ENCODE peak calls at places on chromosomes 12 and 14, in eight cellular contexts. M is activated CD4-positive, alpha-beta T cell treated with anti-CD3 and anti-CD28 coated beads, Interleukin-2, amount 50 U/mL, for 1 hour; F is HT1080; S is iris pigment epithelial cell; K is NCI-H1105 treated with DMSO at 0.1 percent for 48 hours; Y is GM19239; L is endothelial cell; U is HFFc6. H is an unnamed sample.
A peak's percentile ranks its signal among the peaks of the same experiment; 100 is the strongest.

GRCh38 chr12:48822139-48822538 is 3.8 kb downstream of the CACNB3 start:
- DNase-seq in M (no peak), L (no peak), U (no peak), K (no peak), Y (no peak), S (no peak), F (no peak), H (no peak)

GRCh38 chr12:75208851-75209781 is 523 bp downstream of the KCNC2 start:
- DNase-seq in Y (no peak), S (peak; percentile 31), L (peak; percentile 67), M (no peak), U (no peak), F (peak; percentile 33), K (peak; percentile 72), H (no peak)

GRCh38 chr12:6899837-6900519 is 4.6 kb upstream of the LRRC23 start:
- DNase-seq in L (no peak), S (peak; percentile 47), Y (no peak), U (no peak), M (no peak), K (no peak), F (peak; percentile 49), H (peak; percentile 89)

GRCh38 chr14:102055181-102055901 is 31.5 kb downstream of the HSP90AA1 start:
- DNase-seq in L (no peak), F (no peak), S (peak; percentile 87), M (no peak), U (peak; percentile 59), K (no peak), Y (no peak), H (no peak)

GRCh38 chr14:56004807-56005579 is 113.2 kb upstream of the PELI2 start:
- DNase-seq in F (peak; percentile 58), S (peak; percentile 57), L (no peak), Y (peak; percentile 22), M (peak; percentile 2), K (no peak), U (peak; percentile 35), H (peak; percentile 61)

GRCh38 chr12:107760207-107760816 is 625 bp downstream of the PRDM4 start:
- DNase-seq in F (peak; percentile 27), S (no peak), K (peak; percentile 63), Y (no peak), L (peak; percentile 28), M (peak; percentile 19), U (no peak), H (no peak)

GRCh38 chr12:109291531-109292341 is 17.3 kb downstream of the FOXN4 start:
- DNase-seq in Y (no peak), L (peak; percentile 46), S (peak; percentile 4), M (no peak), U (no peak), K (peak; percentile 98), F (peak; percentile 28), H (no peak)

GRCh38 chr14:87407344-87407743 is 585.6 kb downstream of the GALC start:
- DNase-seq in F (no peak), U (no peak), L (no peak), K (no peak), M (no peak), S (no peak), Y (no peak), H (no peak)

GRCh38 chr14:98130691-98131090 is 1141.3 kb downstream of the BCL11B start:
- DNase-seq in Y (no peak), S (no peak), L (no peak), F (no peak), M (no peak), U (no peak), K (no peak), H (no peak)

GRCh38 chr14:68794856-68795601 is 2.2 kb upstream of the ZFP36L1 start:
- DNase-seq in Y (no peak), L (no peak), S (peak; percentile 94), F (peak; percentile 49), U (peak; percentile 87), K (peak; percentile 11), M (peak; percentile 46), H (peak; percentile 89)

GRCh38 chr12:105538880-105539279 is 208.4 kb downstream of the C12orf75 start:
- DNase-seq in S (no peak), M (no peak), K (no peak), L (no peak), U (peak; percentile 15), F (no peak), Y (no peak), H (no peak)

GRCh38 chr12:7667025-7667575 is 1.4 kb upstream of the APOBEC1 start:
- DNase-seq in K (no peak), U (peak; percentile 16), Y (no peak), L (no peak), M (no peak), F (peak; percentile 31), S (peak; percentile 8), H (peak; percentile 29)

GRCh38 chr12:105982022-105982421 is 156.7 kb downstream of the NUAK1 start:
- DNase-seq in M (no peak), F (no peak), Y (no peak), S (no peak), K (peak; percentile 64), L (no peak), U (no peak), H (no peak)

GRCh38 chr12:14561677-14562076 is 6.0 kb downstream of the PLBD1 start:
- DNase-seq in M (no peak), S (no peak), F (no peak), K (no peak), L (no peak), Y (no peak), U (no peak), H (no peak)

GRCh38 chr12:68129979-68130378 is 29.6 kb downstream of the IFNG start:
- DNase-seq in S (no peak), Y (no peak), K (no peak), M (no peak), U (no peak), F (no peak), L (no peak), H (no peak)

GRCh38 chr14:85010186-85010585 is 519.8 kb upstream of the FLRT2 start:
- DNase-seq in S (peak; percentile 3), M (no peak), K (no peak), U (no peak), L (no peak), Y (no peak), F (no peak), H (no peak)

GRCh38 chr12:87140257-87140656 is 884.1 kb upstream of the MGAT4C start:
- DNase-seq in U (no peak), S (peak; percentile 91), L (no peak), K (no peak), Y (no peak), M (no peak), F (no peak), H (no peak)

GRCh38 chr12:11877869-11878780 is 192.6 kb upstream of the BCL2L14 start:
- DNase-seq in K (peak; percentile 67), Y (no peak), M (no peak), S (peak; percentile 71), U (peak; percentile 70), L (no peak), F (peak; percentile 89), H (peak; percentile 70)

GRCh38 chr14:74491952-74492351 is 1.2 kb downstream of the NPC2 start:
- DNase-seq in F (peak; percentile 44), K (no peak), U (peak; percentile 41), Y (no peak), L (no peak), S (peak; percentile 59), M (no peak), H (peak; percentile 48)

GRCh38 chr12:122868471-122869177 is 27.3 kb downstream of the VPS37B start:
- DNase-seq in S (no peak), U (no peak), L (no peak), F (no peak), Y (no peak), K (no peak), M (no peak), H (no peak)

GRCh38 chr12:132439333-132439904 is 50.5 kb upstream of the FBRSL1 start:
- DNase-seq in S (no peak), U (no peak), L (no peak), F (no peak), K (no peak), Y (no peak), M (no peak), H (no peak)

GRCh38 chr14:106879241-106879640 is 1352.9 kb downstream of the TMEM121 start:
- DNase-seq in M (peak; percentile 46), F (peak; percentile 21), U (no peak), L (no peak), K (no peak), Y (no peak), S (peak; percentile 14), H (peak; percentile 67)

GRCh38 chr12:65277994-65278575 is 398 bp upstream of the MSRB3 start:
- DNase-seq in K (no peak), F (no peak), L (no peak), U (no peak), S (peak; percentile 19), Y (no peak), M (no peak), H (no peak)

GRCh38 chr14:68797180-68797670 is 4.4 kb upstream of the ZFP36L1 start:
- DNase-seq in F (no peak), M (no peak), L (no peak), Y (no peak), U (no peak), K (no peak), S (no peak), H (no peak)

GRCh38 chr12:67916266-67916970 is 72.8 kb upstream of the IFNG-AS1 start:
- DNase-seq in L (no peak), F (no peak), K (no peak), M (no peak), Y (no peak), S (no peak), U (no peak), H (no peak)

GRCh38 chr14:37114559-37114958 is 57.8 kb downstream of the SLC25A21 start:
- DNase-seq in L (no peak), K (no peak), U (no peak), S (no peak), F (no peak), M (no peak), Y (no peak), H (peak; percentile 10)

GRCh38 chr12:19161251-19161650 is 31.7 kb downstream of the PLEKHA5 start:
- DNase-seq in K (no peak), M (no peak), Y (no peak), F (no peak), U (no peak), L (no peak), S (no peak), H (no peak)

GRCh38 chr14:93013368-93013719 is 90.4 kb downstream of the CHGA start:
- DNase-seq in Y (no peak), M (no peak), L (no peak), U (no peak), K (no peak), F (no peak), S (peak; percentile 36), H (no peak)

GRCh38 chr12:124715121-124715990 is 147.9 kb upstream of the NCOR2 start:
- DNase-seq in F (no peak), S (peak; percentile 44), Y (no peak), L (no peak), K (no peak), M (no peak), U (peak; percentile 38), H (peak; percentile 39)

GRCh38 chr14:100332797-100333196 is 9.7 kb downstream of the SLC25A47 start:
- DNase-seq in L (no peak), K (no peak), S (no peak), U (no peak), Y (peak; percentile 46), F (no peak), M (no peak), H (no peak)

GRCh38 chr12:69821441-69822204 is 3.4 kb upstream of the MYRFL start:
- DNase-seq in F (peak; percentile 93), Y (no peak), U (no peak), L (no peak), K (peak; percentile 70), S (peak; percentile 86), M (no peak), H (peak; percentile 73)

GRCh38 chr12:90741611-90742010 is 213.4 kb downstream of the CCER1 start:
- DNase-seq in F (no peak), L (no peak), K (no peak), M (no peak), U (no peak), S (no peak), Y (no peak), H (no peak)

GRCh38 chr12:6362383-6362782 is 13.0 kb downstream of the SCNN1A start:
- DNase-seq in S (no peak), U (no peak), M (no peak), L (no peak), K (no peak), F (peak; percentile 59), Y (no peak), H (no peak)

GRCh38 chr14:74913986-74914573 is 9.0 kb downstream of the RPS6KL1 start:
- DNase-seq in F (peak; percentile 65), K (no peak), L (peak; percentile 67), Y (no peak), M (no peak), S (peak; percentile 74), U (peak; percentile 60), H (peak; percentile 60)

H was measured in H4.